ENCODE peak calls at places on chromosomes 1 and 21, in five cellular contexts. K is iPS-NIHi11; P is GM03348; D is effector CD4-positive, alpha-beta T cell; Q is RKO. T is an unnamed sample.

GRCh38 chr1:201279313-201279712 is 4.0 kb upstream of the PKP1 start:
- DNase-seq in Q (no peak), P (peak), D (no peak), K (no peak), T (no peak)

GRCh38 chr1:51241119-51241518 is 5.0 kb downstream of the RNF11 start:
- DNase-seq in K (no peak), P (no peak), Q (no peak), D (no peak), T (no peak)

GRCh38 chr1:101613549-101613948 is 376.7 kb downstream of the S1PR1 start:
- DNase-seq in D (no peak), P (no peak), K (no peak), Q (peak), T (no peak)

GRCh38 chr21:20258542-20258941 is 739.7 kb upstream of the NCAM2 start:
- DNase-seq in Q (no peak), D (no peak), K (no peak), P (no peak), T (peak)

GRCh38 chr21:29660047-29660720 is 279.6 kb downstream of the GRIK1 start:
- DNase-seq in K (no peak), Q (no peak), P (no peak), D (no peak), T (no peak)

GRCh38 chr21:44996983-44997936 is 57.4 kb downstream of the SLX9 start:
- DNase-seq in Q (no peak), K (no peak), P (no peak), D (no peak), T (no peak)

GRCh38 chr1:8002329-8003320 is 23.5 kb downstream of the ERRFI1 start:
- DNase-seq in Q (no peak), P (peak), D (no peak), K (no peak), T (peak)

GRCh38 chr1:213418268-213419068 is 367.4 kb downstream of the RPS6KC1 start:
- DNase-seq in Q (no peak), P (no peak), K (peak), D (no peak), T (no peak)

GRCh38 chr1:13799502-13800283 is 99.7 kb downstream of the PRDM2 start:
- DNase-seq in P (no peak), K (no peak), D (no peak), Q (no peak), T (no peak)

GRCh38 chr1:84700065-84700464 is 9.8 kb upstream of the SSX2IP start:
- DNase-seq in Q (no peak), P (no peak), K (no peak), D (no peak), T (peak)

GRCh38 chr1:92483442-92484170 is 3.1 kb downstream of the GFI1 start:
- DNase-seq in D (peak), K (peak), Q (peak), P (no peak), T (peak)

GRCh38 chr1:108194051-108194450 is 6.1 kb downstream of the SLC25A24 start:
- DNase-seq in P (no peak), D (no peak), K (no peak), Q (no peak), T (no peak)

GRCh38 chr1:86436041-86436440 is 12.1 kb downstream of the CLCA2 start:
- DNase-seq in K (no peak), Q (no peak), P (no peak), D (no peak), T (peak)

GRCh38 chr1:1939296-1940122 is 20.4 kb upstream of the TMEM52 start:
- DNase-seq in P (no peak), K (no peak), D (no peak), Q (no peak), T (no peak)

GRCh38 chr1:181112071-181112929 is 23.8 kb downstream of the IER5 start:
- DNase-seq in K (peak), Q (peak), P (peak), D (no peak), T (no peak)

GRCh38 chr1:52195161-52195560 is 53.3 kb downstream of the ZFYVE9 start:
- DNase-seq in K (no peak), D (no peak), Q (no peak), P (no peak), T (no peak)

GRCh38 chr1:32695098-32695904 is 7.3 kb downstream of the SYNC start:
- DNase-seq in D (no peak), Q (no peak), K (no peak), P (peak), T (peak)

GRCh38 chr21:46099476-46099875 is 1.6 kb downstream of the COL6A2 start:
- DNase-seq in Q (no peak), D (no peak), P (peak), K (peak), T (no peak)

GRCh38 chr1:117179471-117179870 is 31.3 kb downstream of the VTCN1 start:
- DNase-seq in Q (no peak), K (no peak), P (no peak), D (no peak), T (no peak)

GRCh38 chr1:20770314-20771087 is 16.6 kb downstream of the HP1BP3 start:
- DNase-seq in K (no peak), P (no peak), D (no peak), Q (no peak), T (no peak)

GRCh38 chr1:185156321-185156853 is 366 bp downstream of the TRMT1L start:
- DNase-seq in K (peak), P (no peak), Q (peak), D (no peak), T (no peak)

GRCh38 chr21:14071902-14072734 is 138.6 kb downstream of the LIPI start:
- DNase-seq in Q (no peak), K (no peak), P (no peak), D (no peak), T (no peak)

GRCh38 chr21:39006653-39007417 is 176.4 kb downstream of the PSMG1 start:
- DNase-seq in D (no peak), P (no peak), K (no peak), Q (no peak), T (peak)

GRCh38 chr1:89487972-89488371 is 36.7 kb upstream of the LRRC8B start:
- DNase-seq in Q (no peak), K (no peak), P (no peak), D (no peak), T (peak)

T was measured in KBM-7.